ENCODE peak calls at places on chromosomes 13 and 19, in five cellular contexts. G is AG10803; Q is WTC11; Y is Jurkat, Clone E6-1; E is iPS-NIHi11. K is an unnamed sample.
A peak's percentile ranks its signal among the peaks of the same experiment; 100 is the strongest.

GRCh38 chr13:47932953-47933687 is 68.0 kb downstream of the SUCLA2 start:
- DNase-seq in G (no peak), Q (no peak), Y (peak; percentile 71), E (no peak), K (no peak)

GRCh38 chr19:47389150-47389556 is 30.2 kb downstream of the MEIS3 start:
- DNase-seq in G (no peak), Q (no peak), Y (no peak), E (no peak), K (no peak)

GRCh38 chr19:7515471-7516226 is at the start of gene ZNF358:
- DNase-seq in G (peak; percentile 72), Q (peak; percentile 87), Y (no peak), E (peak; percentile 98), K (peak; percentile 11)

GRCh38 chr19:50796128-50796633 is 6.0 kb downstream of the ACP4 start:
- DNase-seq in G (no peak), Q (no peak), Y (no peak), E (no peak), K (no peak)

GRCh38 chr13:41061914-41062837 is 867 bp downstream of the WBP4 start:
- DNase-seq in G (peak; percentile 68), Q (no peak), Y (no peak), E (no peak), K (peak; percentile 81)

GRCh38 chr13:28707629-28708427 is 10.9 kb downstream of the SLC46A3 start:
- DNase-seq in G (peak; percentile 90), Q (no peak), Y (no peak), E (no peak), K (no peak)

GRCh38 chr13:23509781-23510543 is 60.2 kb upstream of the TNFRSF19 start:
- DNase-seq in G (peak; percentile 78), Q (no peak), Y (no peak), E (no peak), K (peak; percentile 86)

GRCh38 chr13:43360911-43361605 is 337.7 kb downstream of the DNAJC15 start:
- DNase-seq in G (no peak), Q (no peak), Y (no peak), E (no peak), K (no peak)

GRCh38 chr13:86002921-86003488 is 203.8 kb upstream of the SLITRK6 start:
- DNase-seq in G (no peak), Q (no peak), Y (no peak), E (peak; percentile 5), K (peak; percentile 75)

GRCh38 chr13:28476919-28477708 is 17.8 kb downstream of the FLT1 start:
- DNase-seq in G (no peak), Q (no peak), Y (no peak), E (no peak), K (no peak)

GRCh38 chr19:41997851-41998229 is 3.8 kb upstream of the ATP1A3 start:
- DNase-seq in G (no peak), Q (peak; percentile 41), Y (peak; percentile 10), E (no peak), K (no peak)

GRCh38 chr19:39704181-39705044 is at the start of gene LGALS14:
- DNase-seq in G (no peak), Q (no peak), Y (no peak), E (no peak), K (no peak)

GRCh38 chr13:38045278-38046048 is 175.9 kb upstream of the TRPC4 start:
- DNase-seq in G (peak; percentile 22), Q (no peak), Y (peak; percentile 35), E (peak; percentile 50), K (peak; percentile 21)

GRCh38 chr19:2567580-2567979 is 91.7 kb downstream of the GADD45B start:
- DNase-seq in G (no peak), Q (peak; percentile 6), Y (no peak), E (no peak), K (no peak)

GRCh38 chr13:28750187-28751045 is 31.6 kb upstream of the SLC46A3 start:
- DNase-seq in G (peak; percentile 46), Q (no peak), Y (no peak), E (no peak), K (no peak)

GRCh38 chr13:105090244-105090643 is 1445.2 kb downstream of the EFNB2 start:
- DNase-seq in G (no peak), Q (no peak), Y (no peak), E (no peak), K (peak; percentile 27)

GRCh38 chr19:11423804-11424318 is 4.7 kb upstream of the RGL3 start:
- DNase-seq in G (no peak), Q (no peak), Y (no peak), E (no peak), K (no peak)

GRCh38 chr19:947707-948533 is 22.1 kb downstream of the ARID3A start:
- DNase-seq in G (no peak), Q (no peak), Y (no peak), E (no peak), K (no peak)

GRCh38 chr19:55621673-55622231 is 2.6 kb downstream of the ZNF784 start:
- DNase-seq in G (no peak), Q (no peak), Y (no peak), E (no peak), K (no peak)

GRCh38 chr13:53782400-53783030 is 753.9 kb downstream of the OLFM4 start:
- DNase-seq in G (peak; percentile 50), Q (no peak), Y (peak; percentile 42), E (peak; percentile 59), K (peak; percentile 54)

GRCh38 chr19:58543826-58544590 is at the start of gene TRIM28:
- DNase-seq in G (peak; percentile 99), Q (peak; percentile 98), Y (peak; percentile 98), E (peak; percentile 99), K (no peak)

GRCh38 chr19:42154471-42155323 is 22.5 kb upstream of the POU2F2 start:
- DNase-seq in G (no peak), Q (no peak), Y (no peak), E (no peak), K (no peak)

GRCh38 chr19:17340302-17340870 is 3.0 kb downstream of the GTPBP3 start:
- DNase-seq in G (no peak), Q (peak; percentile 90), Y (no peak), E (peak; percentile 44), K (no peak)

K was measured in kidney glomerular epithelial cell.